ENCODE peak calls at places on chromosomes 7 and 10, in five cellular contexts. One of them, this sample, is unnamed.

GRCh38 chr10:71423268-71423667 is 26.5 kb downstream of the CDH23 start:
- DNase-seq in foreskin keratinocyte: no peak
- DNase-seq in fibroblast of lung: no peak
- DNase-seq in lung: no peak
- DNase-seq in GM10248: no peak
- DNase-seq in this sample: no peak

GRCh38 chr10:114504769-114505579 is 100.7 kb upstream of the AFAP1L2 start:
- DNase-seq in foreskin keratinocyte: peak
- DNase-seq in fibroblast of lung: peak
- DNase-seq in lung: peak
- DNase-seq in GM10248: no peak
- DNase-seq in this sample: no peak

GRCh38 chr7:20236790-20237189 is 19.6 kb upstream of the MACC1 start:
- DNase-seq in foreskin keratinocyte: peak
- DNase-seq in fibroblast of lung: no peak
- DNase-seq in lung: no peak
- DNase-seq in GM10248: no peak
- DNase-seq in this sample: no peak

GRCh38 chr7:16785316-16785715 is 19.5 kb downstream of the AGR2 start:
- DNase-seq in foreskin keratinocyte: no peak
- DNase-seq in fibroblast of lung: no peak
- DNase-seq in lung: no peak
- DNase-seq in GM10248: no peak
- DNase-seq in this sample: no peak

GRCh38 chr10:15589109-15589508 is 130.6 kb downstream of the ITGA8 start:
- DNase-seq in foreskin keratinocyte: no peak
- DNase-seq in fibroblast of lung: no peak
- DNase-seq in lung: no peak
- DNase-seq in GM10248: no peak
- DNase-seq in this sample: no peak

GRCh38 chr10:97197030-97197500 is 11.3 kb upstream of the SLIT1 start:
- DNase-seq in foreskin keratinocyte: no peak
- DNase-seq in fibroblast of lung: no peak
- DNase-seq in lung: no peak
- DNase-seq in GM10248: no peak
- DNase-seq in this sample: no peak

GRCh38 chr10:108862691-108863350 is 1060.5 kb downstream of the XPNPEP1 start:
- DNase-seq in foreskin keratinocyte: no peak
- DNase-seq in fibroblast of lung: peak
- DNase-seq in lung: no peak
- DNase-seq in GM10248: no peak
- DNase-seq in this sample: no peak

GRCh38 chr7:16918288-16918895 is 36.6 kb upstream of the AGR3 start:
- DNase-seq in foreskin keratinocyte: no peak
- DNase-seq in fibroblast of lung: peak
- DNase-seq in lung: no peak
- DNase-seq in GM10248: no peak
- DNase-seq in this sample: no peak

GRCh38 chr7:79593819-79594218 is 140.4 kb upstream of the MAGI2 start:
- DNase-seq in foreskin keratinocyte: no peak
- DNase-seq in fibroblast of lung: no peak
- DNase-seq in lung: no peak
- DNase-seq in GM10248: no peak
- DNase-seq in this sample: no peak

GRCh38 chr7:39720586-39720985 is 97.2 kb downstream of the RALA start:
- DNase-seq in foreskin keratinocyte: peak
- DNase-seq in fibroblast of lung: no peak
- DNase-seq in lung: peak
- DNase-seq in GM10248: no peak
- DNase-seq in this sample: no peak

GRCh38 chr7:36810476-36810875 is 86.2 kb upstream of the AOAH start:
- DNase-seq in foreskin keratinocyte: no peak
- DNase-seq in fibroblast of lung: no peak
- DNase-seq in lung: no peak
- DNase-seq in GM10248: no peak
- DNase-seq in this sample: no peak

GRCh38 chr7:78018541-78019456 is 220.2 kb downstream of the PHTF2 start:
- DNase-seq in foreskin keratinocyte: no peak
- DNase-seq in fibroblast of lung: peak
- DNase-seq in lung: no peak
- DNase-seq in GM10248: no peak
- DNase-seq in this sample: no peak

GRCh38 chr10:131453772-131454634 is 142.5 kb upstream of the TCERG1L start:
- DNase-seq in foreskin keratinocyte: no peak
- DNase-seq in fibroblast of lung: peak
- DNase-seq in lung: peak
- DNase-seq in GM10248: peak
- DNase-seq in this sample: peak

GRCh38 chr7:17385612-17386011 is 87.2 kb downstream of the AHR start:
- DNase-seq in foreskin keratinocyte: no peak
- DNase-seq in fibroblast of lung: no peak
- DNase-seq in lung: no peak
- DNase-seq in GM10248: no peak
- DNase-seq in this sample: no peak

GRCh38 chr7:100090527-100091410 is 2.0 kb downstream of the COPS6 start:
- DNase-seq in foreskin keratinocyte: no peak
- DNase-seq in fibroblast of lung: no peak
- DNase-seq in lung: no peak
- DNase-seq in GM10248: no peak
- DNase-seq in this sample: no peak

GRCh38 chr7:98922392-98923107 is 44.2 kb downstream of the TRRAP start:
- DNase-seq in foreskin keratinocyte: no peak
- DNase-seq in fibroblast of lung: peak
- DNase-seq in lung: peak
- DNase-seq in GM10248: no peak
- DNase-seq in this sample: no peak

GRCh38 chr7:14048889-14049288 is 59.4 kb upstream of the ETV1 start:
- DNase-seq in foreskin keratinocyte: no peak
- DNase-seq in fibroblast of lung: peak
- DNase-seq in lung: no peak
- DNase-seq in GM10248: no peak
- DNase-seq in this sample: no peak

GRCh38 chr7:151579642-151580041 is 59.9 kb upstream of the RHEB start:
- DNase-seq in foreskin keratinocyte: no peak
- DNase-seq in fibroblast of lung: peak
- DNase-seq in lung: no peak
- DNase-seq in GM10248: no peak
- DNase-seq in this sample: no peak

GRCh38 chr7:43479042-43479441 is 103.9 kb upstream of the STK17A start:
- DNase-seq in foreskin keratinocyte: no peak
- DNase-seq in fibroblast of lung: no peak
- DNase-seq in lung: no peak
- DNase-seq in GM10248: no peak
- DNase-seq in this sample: no peak

GRCh38 chr7:55111007-55111406 is 92.2 kb downstream of the EGFR start:
- DNase-seq in foreskin keratinocyte: peak
- DNase-seq in fibroblast of lung: peak
- DNase-seq in lung: no peak
- DNase-seq in GM10248: no peak
- DNase-seq in this sample: no peak

GRCh38 chr7:114715907-114716306 is 206.0 kb upstream of the MDFIC start:
- DNase-seq in foreskin keratinocyte: no peak
- DNase-seq in fibroblast of lung: peak
- DNase-seq in lung: no peak
- DNase-seq in GM10248: no peak
- DNase-seq in this sample: no peak

GRCh38 chr10:79312601-79313187 is 34.6 kb upstream of the PPIF start:
- DNase-seq in foreskin keratinocyte: no peak
- DNase-seq in fibroblast of lung: no peak
- DNase-seq in lung: no peak
- DNase-seq in GM10248: no peak
- DNase-seq in this sample: no peak

GRCh38 chr10:78382047-78382446 is 348.4 kb downstream of the RPS24 start:
- DNase-seq in foreskin keratinocyte: peak
- DNase-seq in fibroblast of lung: no peak
- DNase-seq in lung: no peak
- DNase-seq in GM10248: no peak
- DNase-seq in this sample: no peak

GRCh38 chr7:13628231-13629001 is 361.1 kb downstream of the ETV1 start:
- DNase-seq in foreskin keratinocyte: peak
- DNase-seq in fibroblast of lung: peak
- DNase-seq in lung: no peak
- DNase-seq in GM10248: no peak
- DNase-seq in this sample: no peak

GRCh38 chr7:23242321-23242720 is 4.3 kb upstream of the GPNMB start:
- DNase-seq in foreskin keratinocyte: peak
- DNase-seq in fibroblast of lung: no peak
- DNase-seq in lung: no peak
- DNase-seq in GM10248: peak
- DNase-seq in this sample: peak

GRCh38 chr10:107548301-107548700 is 383.8 kb upstream of the SORCS1 start:
- DNase-seq in foreskin keratinocyte: no peak
- DNase-seq in fibroblast of lung: no peak
- DNase-seq in lung: no peak
- DNase-seq in GM10248: no peak
- DNase-seq in this sample: no peak

GRCh38 chr10:92131271-92131820 is 159.5 kb downstream of the CPEB3 start:
- DNase-seq in foreskin keratinocyte: no peak
- DNase-seq in fibroblast of lung: no peak
- DNase-seq in lung: no peak
- DNase-seq in GM10248: no peak
- DNase-seq in this sample: no peak

GRCh38 chr7:148327379-148327778 is 263.2 kb upstream of the C7orf33 start:
- DNase-seq in foreskin keratinocyte: peak
- DNase-seq in fibroblast of lung: no peak
- DNase-seq in lung: no peak
- DNase-seq in GM10248: no peak
- DNase-seq in this sample: no peak

GRCh38 chr10:73414230-73414981 is 548 bp upstream of the ANXA7 start:
- DNase-seq in foreskin keratinocyte: peak
- DNase-seq in fibroblast of lung: no peak
- DNase-seq in lung: no peak
- DNase-seq in GM10248: no peak
- DNase-seq in this sample: no peak

GRCh38 chr7:6636741-6637543 is at the start of gene ZNF316:
- DNase-seq in foreskin keratinocyte: no peak
- DNase-seq in fibroblast of lung: peak
- DNase-seq in lung: peak
- DNase-seq in GM10248: peak
- DNase-seq in this sample: peak

GRCh38 chr7:6639627-6640026 is 2.5 kb downstream of the ZNF316 start:
- DNase-seq in foreskin keratinocyte: no peak
- DNase-seq in fibroblast of lung: no peak
- DNase-seq in lung: peak
- DNase-seq in GM10248: no peak
- DNase-seq in this sample: no peak

GRCh38 chr7:6640246-6640721 is 3.2 kb downstream of the ZNF316 start:
- DNase-seq in foreskin keratinocyte: peak
- DNase-seq in fibroblast of lung: peak
- DNase-seq in lung: no peak
- DNase-seq in GM10248: no peak
- DNase-seq in this sample: no peak

GRCh38 chr7:6639032-6639431 is 1.9 kb downstream of the ZNF316 start:
- DNase-seq in foreskin keratinocyte: no peak
- DNase-seq in fibroblast of lung: no peak
- DNase-seq in lung: no peak
- DNase-seq in GM10248: no peak
- DNase-seq in this sample: no peak

DNA sequence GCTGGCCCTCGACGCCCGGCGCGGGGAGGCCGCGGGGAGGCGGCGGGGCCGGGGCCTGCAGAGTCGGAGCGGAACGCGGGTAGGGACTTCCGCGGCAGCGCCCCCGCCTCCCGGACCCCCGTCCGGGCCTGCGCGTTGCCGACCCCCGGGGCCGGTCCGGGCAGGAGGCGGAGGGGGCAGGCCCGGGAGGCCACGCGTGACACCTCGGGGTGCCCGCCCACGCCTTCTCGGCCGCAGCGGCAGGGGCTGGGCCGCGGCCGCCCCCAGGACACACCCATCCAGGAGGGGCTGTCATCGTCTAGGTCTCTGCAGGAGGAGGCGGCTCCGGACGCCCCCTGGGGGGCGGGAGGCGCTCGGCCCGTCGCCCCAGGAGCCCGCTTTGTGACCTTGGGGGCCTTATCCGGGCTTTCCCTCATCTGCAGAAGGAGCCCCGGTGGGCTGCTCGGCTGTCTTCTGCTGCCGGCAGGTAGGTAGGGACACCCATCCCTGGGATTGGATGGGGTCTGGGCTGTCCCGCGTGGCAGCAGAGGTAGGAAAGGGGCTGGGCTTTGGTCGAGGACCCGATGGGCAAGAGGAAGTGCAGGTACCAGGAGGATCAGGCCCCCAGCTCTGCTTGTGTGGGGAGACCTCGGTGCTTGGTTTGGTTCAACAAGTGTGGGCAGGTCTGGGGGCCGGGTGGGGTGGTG is 569 bp downstream of the ZNF316 start:
- DNase-seq in foreskin keratinocyte: no peak
- DNase-seq in fibroblast of lung: no peak
- DNase-seq in lung: peak
- DNase-seq in GM10248: peak
- DNase-seq in this sample: peak
- TF ChIP-seq CTCF in foreskin keratinocyte: peak
- TF ChIP-seq CTCF in fibroblast of lung: peak
- TF ChIP-seq CTCF in lung: no peak
- TF ChIP-seq CTCF in GM10248: peak
- TF ChIP-seq CTCF in this sample: no peak

GRCh38 chr10:85612833-85613232 is 753.8 kb downstream of the GRID1 start:
- DNase-seq in foreskin keratinocyte: no peak
- DNase-seq in fibroblast of lung: no peak
- DNase-seq in lung: no peak
- DNase-seq in GM10248: no peak
- DNase-seq in this sample: no peak
- TF ChIP-seq CTCF in foreskin keratinocyte: no peak
- TF ChIP-seq CTCF in fibroblast of lung: no peak
- TF ChIP-seq CTCF in lung: no peak
- TF ChIP-seq CTCF in GM10248: no peak
- TF ChIP-seq CTCF in this sample: no peak

GRCh38 chr7:48101880-48102448 is 12.9 kb downstream of the UPP1 start:
- DNase-seq in foreskin keratinocyte: no peak
- DNase-seq in fibroblast of lung: no peak
- DNase-seq in lung: no peak
- DNase-seq in GM10248: no peak
- DNase-seq in this sample: no peak
- TF ChIP-seq CTCF in foreskin keratinocyte: peak
- TF ChIP-seq CTCF in fibroblast of lung: peak
- TF ChIP-seq CTCF in lung: no peak
- TF ChIP-seq CTCF in GM10248: no peak
- TF ChIP-seq CTCF in this sample: peak

DNA sequence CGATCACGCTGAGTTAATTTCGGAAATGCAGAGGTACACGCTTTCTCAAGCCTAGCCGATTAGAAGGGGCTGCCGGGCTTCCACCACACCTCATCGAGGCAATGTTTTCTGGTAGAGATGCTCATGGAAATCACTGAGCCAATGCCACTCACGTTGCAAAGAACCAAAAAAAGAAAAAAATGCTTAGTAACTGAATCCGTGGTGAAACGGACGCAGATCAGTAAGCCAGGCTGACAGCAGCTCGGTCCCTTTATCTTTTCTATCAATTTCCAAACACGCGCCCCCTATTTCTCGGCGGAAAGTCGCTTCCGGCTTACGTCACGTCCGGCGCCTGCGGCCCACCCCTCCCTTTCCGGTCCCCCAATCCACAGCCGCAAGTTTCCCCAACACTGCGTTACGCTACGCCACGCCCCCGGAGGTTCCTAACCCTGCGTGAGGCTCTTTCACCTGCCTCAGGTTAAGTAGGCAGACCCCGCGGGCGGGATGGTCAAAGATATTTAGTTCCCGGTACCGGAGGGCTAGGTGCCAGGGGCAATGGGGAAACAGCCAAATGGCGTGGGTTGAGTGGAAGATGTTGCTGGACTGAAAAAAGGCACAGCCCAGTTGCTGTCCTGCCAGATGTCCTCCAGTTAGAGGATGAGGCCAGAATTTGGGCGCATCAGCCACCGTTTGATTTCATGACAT is at the start of gene NSUN6:
- DNase-seq in foreskin keratinocyte: peak
- DNase-seq in fibroblast of lung: peak
- DNase-seq in lung: peak
- DNase-seq in GM10248: peak
- DNase-seq in this sample: peak
- TF ChIP-seq CTCF in foreskin keratinocyte: peak
- TF ChIP-seq CTCF in fibroblast of lung: no peak
- TF ChIP-seq CTCF in lung: no peak
- TF ChIP-seq CTCF in GM10248: no peak
- TF ChIP-seq CTCF in this sample: no peak

This sample was measured in GM20000.